ENCODE peak calls at places on chromosomes 11 and 22, in ten cellular contexts. One of them, this sample, is unnamed.

GRCh38 chr11:35131760-35132159 is 7.2 kb upstream of the CD44 start:
- DNase-seq in kidney: no peak
- DNase-seq in LoVo: no peak
- DNase-seq in GM10248: no peak
- DNase-seq in NCI-H2029 treated with DMSO at 0.1 percent for 48 hours: no peak
- DNase-seq in posterior cingulate gyrus: no peak
- DNase-seq in Calu3: no peak
- DNase-seq in substantia nigra: no peak
- DNase-seq in pancreas: no peak
- DNase-seq in smooth muscle cell of the brain vasculature: no peak
- DNase-seq in this sample: peak

GRCh38 chr11:59117774-59118173 is 10.7 kb downstream of the FAM111B start:
- DNase-seq in kidney: no peak
- DNase-seq in LoVo: no peak
- DNase-seq in GM10248: no peak
- DNase-seq in NCI-H2029 treated with DMSO at 0.1 percent for 48 hours: no peak
- DNase-seq in posterior cingulate gyrus: no peak
- DNase-seq in Calu3: no peak
- DNase-seq in substantia nigra: no peak
- DNase-seq in pancreas: no peak
- DNase-seq in smooth muscle cell of the brain vasculature: no peak
- DNase-seq in this sample: no peak

GRCh38 chr11:65207918-65208784 is 26.4 kb downstream of the CAPN1 start:
- DNase-seq in kidney: no peak
- DNase-seq in LoVo: no peak
- DNase-seq in GM10248: no peak
- DNase-seq in NCI-H2029 treated with DMSO at 0.1 percent for 48 hours: no peak
- DNase-seq in posterior cingulate gyrus: no peak
- DNase-seq in Calu3: no peak
- DNase-seq in substantia nigra: no peak
- DNase-seq in pancreas: no peak
- DNase-seq in smooth muscle cell of the brain vasculature: no peak
- DNase-seq in this sample: no peak

GRCh38 chr11:105181100-105181499 is 41.5 kb upstream of the CARD18 start:
- DNase-seq in kidney: no peak
- DNase-seq in LoVo: no peak
- DNase-seq in GM10248: no peak
- DNase-seq in NCI-H2029 treated with DMSO at 0.1 percent for 48 hours: no peak
- DNase-seq in posterior cingulate gyrus: no peak
- DNase-seq in Calu3: no peak
- DNase-seq in substantia nigra: no peak
- DNase-seq in pancreas: no peak
- DNase-seq in smooth muscle cell of the brain vasculature: peak
- DNase-seq in this sample: no peak

GRCh38 chr11:120028181-120028935 is 109.6 kb downstream of the TRIM29 start:
- DNase-seq in kidney: no peak
- DNase-seq in LoVo: no peak
- DNase-seq in GM10248: no peak
- DNase-seq in NCI-H2029 treated with DMSO at 0.1 percent for 48 hours: peak
- DNase-seq in posterior cingulate gyrus: peak
- DNase-seq in Calu3: no peak
- DNase-seq in substantia nigra: no peak
- DNase-seq in pancreas: no peak
- DNase-seq in smooth muscle cell of the brain vasculature: no peak
- DNase-seq in this sample: no peak

GRCh38 chr11:92048415-92048814 is 176.2 kb upstream of the FAT3 start:
- DNase-seq in kidney: no peak
- DNase-seq in LoVo: no peak
- DNase-seq in GM10248: no peak
- DNase-seq in NCI-H2029 treated with DMSO at 0.1 percent for 48 hours: no peak
- DNase-seq in posterior cingulate gyrus: no peak
- DNase-seq in Calu3: peak
- DNase-seq in substantia nigra: no peak
- DNase-seq in pancreas: no peak
- DNase-seq in smooth muscle cell of the brain vasculature: no peak
- DNase-seq in this sample: no peak

GRCh38 chr11:1088927-1089737 is 14.5 kb downstream of the MUC2 start:
- DNase-seq in kidney: peak
- DNase-seq in LoVo: no peak
- DNase-seq in GM10248: no peak
- DNase-seq in NCI-H2029 treated with DMSO at 0.1 percent for 48 hours: no peak
- DNase-seq in posterior cingulate gyrus: peak
- DNase-seq in Calu3: no peak
- DNase-seq in substantia nigra: no peak
- DNase-seq in pancreas: peak
- DNase-seq in smooth muscle cell of the brain vasculature: no peak
- DNase-seq in this sample: no peak

GRCh38 chr11:117915672-117916235 is 13.4 kb downstream of the TMPRSS13 start:
- DNase-seq in kidney: no peak
- DNase-seq in LoVo: no peak
- DNase-seq in GM10248: no peak
- DNase-seq in NCI-H2029 treated with DMSO at 0.1 percent for 48 hours: no peak
- DNase-seq in posterior cingulate gyrus: no peak
- DNase-seq in Calu3: no peak
- DNase-seq in substantia nigra: no peak
- DNase-seq in pancreas: no peak
- DNase-seq in smooth muscle cell of the brain vasculature: no peak
- DNase-seq in this sample: no peak

GRCh38 chr11:20042717-20043392 is 117.4 kb downstream of the DBX1 start:
- DNase-seq in kidney: no peak
- DNase-seq in LoVo: no peak
- DNase-seq in GM10248: no peak
- DNase-seq in NCI-H2029 treated with DMSO at 0.1 percent for 48 hours: no peak
- DNase-seq in posterior cingulate gyrus: no peak
- DNase-seq in Calu3: no peak
- DNase-seq in substantia nigra: no peak
- DNase-seq in pancreas: no peak
- DNase-seq in smooth muscle cell of the brain vasculature: no peak
- DNase-seq in this sample: no peak

GRCh38 chr11:36455658-36456111 is 54.4 kb downstream of the TRAF6 start:
- DNase-seq in kidney: peak
- DNase-seq in LoVo: peak
- DNase-seq in GM10248: no peak
- DNase-seq in NCI-H2029 treated with DMSO at 0.1 percent for 48 hours: no peak
- DNase-seq in posterior cingulate gyrus: peak
- DNase-seq in Calu3: peak
- DNase-seq in substantia nigra: peak
- DNase-seq in pancreas: no peak
- DNase-seq in smooth muscle cell of the brain vasculature: peak
- DNase-seq in this sample: no peak

GRCh38 chr22:29531419-29531818 is 22.1 kb downstream of the THOC5 start:
- DNase-seq in kidney: no peak
- DNase-seq in LoVo: no peak
- DNase-seq in GM10248: no peak
- DNase-seq in NCI-H2029 treated with DMSO at 0.1 percent for 48 hours: no peak
- DNase-seq in posterior cingulate gyrus: no peak
- DNase-seq in Calu3: no peak
- DNase-seq in substantia nigra: no peak
- DNase-seq in pancreas: no peak
- DNase-seq in smooth muscle cell of the brain vasculature: no peak
- DNase-seq in this sample: no peak

GRCh38 chr22:40009953-40010751 is 15.4 kb downstream of the FAM83F start:
- DNase-seq in kidney: peak
- DNase-seq in LoVo: no peak
- DNase-seq in GM10248: no peak
- DNase-seq in NCI-H2029 treated with DMSO at 0.1 percent for 48 hours: no peak
- DNase-seq in posterior cingulate gyrus: peak
- DNase-seq in Calu3: no peak
- DNase-seq in substantia nigra: no peak
- DNase-seq in pancreas: no peak
- DNase-seq in smooth muscle cell of the brain vasculature: no peak
- DNase-seq in this sample: peak

GRCh38 chr11:76629853-76630599 is 40.5 kb downstream of the LRRC32 start:
- DNase-seq in kidney: peak
- DNase-seq in LoVo: no peak
- DNase-seq in GM10248: no peak
- DNase-seq in NCI-H2029 treated with DMSO at 0.1 percent for 48 hours: no peak
- DNase-seq in posterior cingulate gyrus: peak
- DNase-seq in Calu3: no peak
- DNase-seq in substantia nigra: no peak
- DNase-seq in pancreas: no peak
- DNase-seq in smooth muscle cell of the brain vasculature: no peak
- DNase-seq in this sample: no peak

GRCh38 chr11:115170133-115170815 is 333.9 kb downstream of the CADM1 start:
- DNase-seq in kidney: no peak
- DNase-seq in LoVo: peak
- DNase-seq in GM10248: peak
- DNase-seq in NCI-H2029 treated with DMSO at 0.1 percent for 48 hours: no peak
- DNase-seq in posterior cingulate gyrus: peak
- DNase-seq in Calu3: peak
- DNase-seq in substantia nigra: peak
- DNase-seq in pancreas: no peak
- DNase-seq in smooth muscle cell of the brain vasculature: peak
- DNase-seq in this sample: peak

GRCh38 chr22:36221799-36222751 is 17.3 kb downstream of the APOL2 start:
- DNase-seq in kidney: no peak
- DNase-seq in LoVo: peak
- DNase-seq in GM10248: peak
- DNase-seq in NCI-H2029 treated with DMSO at 0.1 percent for 48 hours: no peak
- DNase-seq in posterior cingulate gyrus: peak
- DNase-seq in Calu3: peak
- DNase-seq in substantia nigra: peak
- DNase-seq in pancreas: no peak
- DNase-seq in smooth muscle cell of the brain vasculature: no peak
- DNase-seq in this sample: peak

GRCh38 chr11:122851366-122852011 is 13.2 kb downstream of the CRTAM start:
- DNase-seq in kidney: no peak
- DNase-seq in LoVo: no peak
- DNase-seq in GM10248: peak
- DNase-seq in NCI-H2029 treated with DMSO at 0.1 percent for 48 hours: no peak
- DNase-seq in posterior cingulate gyrus: no peak
- DNase-seq in Calu3: no peak
- DNase-seq in substantia nigra: no peak
- DNase-seq in pancreas: no peak
- DNase-seq in smooth muscle cell of the brain vasculature: no peak
- DNase-seq in this sample: no peak

GRCh38 chr11:111392552-111392951 is 13.5 kb upstream of the POU2AF1 start:
- DNase-seq in kidney: no peak
- DNase-seq in LoVo: no peak
- DNase-seq in GM10248: no peak
- DNase-seq in NCI-H2029 treated with DMSO at 0.1 percent for 48 hours: no peak
- DNase-seq in posterior cingulate gyrus: no peak
- DNase-seq in Calu3: no peak
- DNase-seq in substantia nigra: no peak
- DNase-seq in pancreas: no peak
- DNase-seq in smooth muscle cell of the brain vasculature: no peak
- DNase-seq in this sample: no peak

GRCh38 chr11:76579047-76579751 is 91.3 kb downstream of the LRRC32 start:
- DNase-seq in kidney: peak
- DNase-seq in LoVo: no peak
- DNase-seq in GM10248: no peak
- DNase-seq in NCI-H2029 treated with DMSO at 0.1 percent for 48 hours: no peak
- DNase-seq in posterior cingulate gyrus: no peak
- DNase-seq in Calu3: no peak
- DNase-seq in substantia nigra: no peak
- DNase-seq in pancreas: no peak
- DNase-seq in smooth muscle cell of the brain vasculature: peak
- DNase-seq in this sample: no peak

GRCh38 chr11:80815752-80816453 is 1375.1 kb upstream of the TENM4 start:
- DNase-seq in kidney: no peak
- DNase-seq in LoVo: no peak
- DNase-seq in GM10248: peak
- DNase-seq in NCI-H2029 treated with DMSO at 0.1 percent for 48 hours: no peak
- DNase-seq in posterior cingulate gyrus: no peak
- DNase-seq in Calu3: no peak
- DNase-seq in substantia nigra: no peak
- DNase-seq in pancreas: no peak
- DNase-seq in smooth muscle cell of the brain vasculature: no peak
- DNase-seq in this sample: no peak

GRCh38 chr11:123561046-123561781 is 93.2 kb downstream of the SCN3B start:
- DNase-seq in kidney: no peak
- DNase-seq in LoVo: no peak
- DNase-seq in GM10248: no peak
- DNase-seq in NCI-H2029 treated with DMSO at 0.1 percent for 48 hours: peak
- DNase-seq in posterior cingulate gyrus: peak
- DNase-seq in Calu3: peak
- DNase-seq in substantia nigra: no peak
- DNase-seq in pancreas: no peak
- DNase-seq in smooth muscle cell of the brain vasculature: no peak
- DNase-seq in this sample: no peak

GRCh38 chr11:126059238-126059761 is 3.4 kb downstream of the CDON start:
- DNase-seq in kidney: no peak
- DNase-seq in LoVo: no peak
- DNase-seq in GM10248: no peak
- DNase-seq in NCI-H2029 treated with DMSO at 0.1 percent for 48 hours: no peak
- DNase-seq in posterior cingulate gyrus: no peak
- DNase-seq in Calu3: no peak
- DNase-seq in substantia nigra: no peak
- DNase-seq in pancreas: no peak
- DNase-seq in smooth muscle cell of the brain vasculature: no peak
- DNase-seq in this sample: no peak

GRCh38 chr11:126878892-126879291 is 121.7 kb downstream of the KIRREL3 start:
- DNase-seq in kidney: no peak
- DNase-seq in LoVo: no peak
- DNase-seq in GM10248: no peak
- DNase-seq in NCI-H2029 treated with DMSO at 0.1 percent for 48 hours: no peak
- DNase-seq in posterior cingulate gyrus: no peak
- DNase-seq in Calu3: no peak
- DNase-seq in substantia nigra: no peak
- DNase-seq in pancreas: no peak
- DNase-seq in smooth muscle cell of the brain vasculature: no peak
- DNase-seq in this sample: no peak

GRCh38 chr11:96023311-96023710 is 99.4 kb upstream of the MTMR2 start:
- DNase-seq in kidney: no peak
- DNase-seq in LoVo: no peak
- DNase-seq in GM10248: no peak
- DNase-seq in NCI-H2029 treated with DMSO at 0.1 percent for 48 hours: no peak
- DNase-seq in posterior cingulate gyrus: no peak
- DNase-seq in Calu3: no peak
- DNase-seq in substantia nigra: no peak
- DNase-seq in pancreas: no peak
- DNase-seq in smooth muscle cell of the brain vasculature: no peak
- DNase-seq in this sample: no peak

GRCh38 chr11:24679686-24680318 is 182.9 kb downstream of the LUZP2 start:
- DNase-seq in kidney: no peak
- DNase-seq in LoVo: no peak
- DNase-seq in GM10248: no peak
- DNase-seq in NCI-H2029 treated with DMSO at 0.1 percent for 48 hours: no peak
- DNase-seq in posterior cingulate gyrus: no peak
- DNase-seq in Calu3: no peak
- DNase-seq in substantia nigra: no peak
- DNase-seq in pancreas: no peak
- DNase-seq in smooth muscle cell of the brain vasculature: no peak
- DNase-seq in this sample: no peak

GRCh38 chr22:36868546-36868945 is 7.7 kb downstream of the NCF4 start:
- DNase-seq in kidney: no peak
- DNase-seq in LoVo: no peak
- DNase-seq in GM10248: no peak
- DNase-seq in NCI-H2029 treated with DMSO at 0.1 percent for 48 hours: no peak
- DNase-seq in posterior cingulate gyrus: no peak
- DNase-seq in Calu3: no peak
- DNase-seq in substantia nigra: no peak
- DNase-seq in pancreas: no peak
- DNase-seq in smooth muscle cell of the brain vasculature: no peak
- DNase-seq in this sample: no peak

GRCh38 chr11:61092280-61092766 is 10.0 kb upstream of the CD5 start:
- DNase-seq in kidney: no peak
- DNase-seq in LoVo: no peak
- DNase-seq in GM10248: peak
- DNase-seq in NCI-H2029 treated with DMSO at 0.1 percent for 48 hours: no peak
- DNase-seq in posterior cingulate gyrus: peak
- DNase-seq in Calu3: no peak
- DNase-seq in substantia nigra: no peak
- DNase-seq in pancreas: no peak
- DNase-seq in smooth muscle cell of the brain vasculature: no peak
- DNase-seq in this sample: no peak

GRCh38 chr11:1888811-1889526 is 2.7 kb downstream of the PRR33 start:
- DNase-seq in kidney: peak
- DNase-seq in LoVo: no peak
- DNase-seq in GM10248: no peak
- DNase-seq in NCI-H2029 treated with DMSO at 0.1 percent for 48 hours: no peak
- DNase-seq in posterior cingulate gyrus: no peak
- DNase-seq in Calu3: no peak
- DNase-seq in substantia nigra: no peak
- DNase-seq in pancreas: peak
- DNase-seq in smooth muscle cell of the brain vasculature: no peak
- DNase-seq in this sample: peak

GRCh38 chr11:45472713-45473317 is 186.7 kb upstream of the SYT13 start:
- DNase-seq in kidney: no peak
- DNase-seq in LoVo: no peak
- DNase-seq in GM10248: no peak
- DNase-seq in NCI-H2029 treated with DMSO at 0.1 percent for 48 hours: no peak
- DNase-seq in posterior cingulate gyrus: peak
- DNase-seq in Calu3: no peak
- DNase-seq in substantia nigra: no peak
- DNase-seq in pancreas: no peak
- DNase-seq in smooth muscle cell of the brain vasculature: no peak
- DNase-seq in this sample: no peak

This sample was measured in Jurkat, Clone E6-1.